ENCODE peak calls at places on chromosome 18, in four cellular contexts. One of them, this sample, is unnamed.

GRCh38 chr18:12405066-12405465 is 2.7 kb upstream of the PRELID3A start:
- DNase-seq in H1: no peak
- DNase-seq in GM12878: no peak
- DNase-seq in HepG2: no peak
- DNase-seq in this sample: no peak

GRCh38 chr18:48412339-48412929 is 3.3 kb upstream of the ZBTB7C start:
- DNase-seq in GM12878: no peak
- DNase-seq in H1: no peak
- DNase-seq in HepG2: peak; percentile 56
- DNase-seq in this sample: no peak

GRCh38 chr18:26468931-26469340 is 79.4 kb downstream of the KCTD1 start:
- DNase-seq in HepG2: peak; percentile 36
- DNase-seq in GM12878: no peak
- DNase-seq in H1: peak; percentile 73
- DNase-seq in this sample: no peak

GRCh38 chr18:12458761-12459160 is 51.0 kb downstream of the PRELID3A start:
- DNase-seq in HepG2: peak; percentile 6
- DNase-seq in H1: no peak
- DNase-seq in GM12878: no peak
- DNase-seq in this sample: no peak

GRCh38 chr18:28045176-28045810 is 131.6 kb downstream of the CDH2 start:
- DNase-seq in HepG2: no peak
- DNase-seq in GM12878: no peak
- DNase-seq in H1: no peak
- DNase-seq in this sample: no peak

GRCh38 chr18:12470382-12471090 is 62.8 kb downstream of the PRELID3A start:
- DNase-seq in HepG2: no peak
- DNase-seq in H1: no peak
- DNase-seq in GM12878: no peak
- DNase-seq in this sample: no peak

GRCh38 chr18:30582078-30582477 is 460.5 kb downstream of the DSC3 start:
- DNase-seq in H1: no peak
- DNase-seq in HepG2: no peak
- DNase-seq in GM12878: no peak
- DNase-seq in this sample: no peak

GRCh38 chr18:79544386-79544963 is 135.1 kb upstream of the CTDP1 start:
- DNase-seq in HepG2: no peak
- DNase-seq in GM12878: no peak
- DNase-seq in H1: no peak
- DNase-seq in this sample: no peak

GRCh38 chr18:38290229-38290628 is 724.6 kb upstream of the CELF4 start:
- DNase-seq in H1: no peak
- DNase-seq in HepG2: no peak
- DNase-seq in GM12878: no peak
- DNase-seq in this sample: no peak

GRCh38 chr18:79953921-79954651 is 2.6 kb upstream of the SLC66A2 start:
- DNase-seq in GM12878: no peak
- DNase-seq in H1: no peak
- DNase-seq in HepG2: no peak
- DNase-seq in this sample: no peak

GRCh38 chr18:32899819-32900218 is 127.0 kb upstream of the KLHL14 start:
- DNase-seq in HepG2: peak; percentile 19
- DNase-seq in GM12878: no peak
- DNase-seq in H1: no peak
- DNase-seq in this sample: no peak

GRCh38 chr18:74745658-74746403 is 148.2 kb downstream of the ZNF407 start:
- DNase-seq in GM12878: no peak
- DNase-seq in H1: no peak
- DNase-seq in HepG2: peak; percentile 15
- DNase-seq in this sample: no peak

GRCh38 chr18:22932885-22933205 is 283 bp upstream of the RBBP8 start:
- DNase-seq in H1: no peak
- DNase-seq in GM12878: no peak
- DNase-seq in HepG2: no peak
- DNase-seq in this sample: no peak

GRCh38 chr18:79553154-79553553 is 126.4 kb upstream of the CTDP1 start:
- DNase-seq in HepG2: no peak
- DNase-seq in GM12878: no peak
- DNase-seq in H1: no peak
- DNase-seq in this sample: no peak

GRCh38 chr18:58241877-58242276 is 197.9 kb downstream of the NEDD4L start:
- DNase-seq in HepG2: no peak
- DNase-seq in H1: no peak
- DNase-seq in GM12878: no peak
- DNase-seq in this sample: no peak

GRCh38 chr18:32891797-32892196 is 119.0 kb upstream of the KLHL14 start:
- DNase-seq in HepG2: peak; percentile 11
- DNase-seq in H1: no peak
- DNase-seq in GM12878: no peak
- DNase-seq in this sample: no peak

GRCh38 chr18:58535340-58536186 is 93.3 kb downstream of the ALPK2 start:
- DNase-seq in GM12878: peak; percentile 99
- DNase-seq in H1: no peak
- DNase-seq in HepG2: no peak
- DNase-seq in this sample: no peak

GRCh38 chr18:12749136-12749535 is 46.3 kb downstream of the PSMG2 start:
- DNase-seq in GM12878: no peak
- DNase-seq in HepG2: no peak
- DNase-seq in H1: no peak
- DNase-seq in this sample: no peak

GRCh38 chr18:48340502-48340901 is 68.7 kb downstream of the ZBTB7C start:
- DNase-seq in H1: no peak
- DNase-seq in HepG2: no peak
- DNase-seq in GM12878: no peak
- DNase-seq in this sample: no peak

GRCh38 chr18:32389868-32390267 is 80.8 kb downstream of the GAREM1 start:
- DNase-seq in GM12878: no peak
- DNase-seq in HepG2: no peak
- DNase-seq in H1: no peak
- DNase-seq in this sample: no peak

GRCh38 chr18:33210575-33211189 is 229.8 kb downstream of the CCDC178 start:
- DNase-seq in HepG2: peak; percentile 3
- DNase-seq in H1: no peak
- DNase-seq in GM12878: no peak
- DNase-seq in this sample: peak; percentile 18

GRCh38 chr18:74069178-74070050 is 78.2 kb downstream of the FBXO15 start:
- DNase-seq in GM12878: no peak
- DNase-seq in H1: no peak
- DNase-seq in HepG2: no peak
- DNase-seq in this sample: no peak

GRCh38 chr18:80148316-80149199 is 39.5 kb downstream of the ADNP2 start:
- DNase-seq in H1: no peak
- DNase-seq in HepG2: no peak
- DNase-seq in GM12878: no peak
- DNase-seq in this sample: no peak

GRCh38 chr18:3824101-3824500 is 374.1 kb downstream of the TGIF1 start:
- DNase-seq in H1: no peak
- DNase-seq in GM12878: no peak
- DNase-seq in HepG2: no peak
- DNase-seq in this sample: no peak

GRCh38 chr18:140670-141266 is 17.6 kb upstream of the USP14 start:
- DNase-seq in GM12878: no peak
- DNase-seq in H1: no peak
- DNase-seq in HepG2: no peak
- DNase-seq in this sample: no peak

GRCh38 chr18:137327-137726 is 21.0 kb upstream of the USP14 start:
- DNase-seq in HepG2: no peak
- DNase-seq in GM12878: no peak
- DNase-seq in H1: no peak
- DNase-seq in this sample: no peak

GRCh38 chr18:135045-135444 is 23.3 kb upstream of the USP14 start:
- DNase-seq in HepG2: no peak
- DNase-seq in GM12878: no peak
- DNase-seq in H1: no peak
- DNase-seq in this sample: no peak

GRCh38 chr18:136433-136832 is 21.9 kb upstream of the USP14 start:
- DNase-seq in HepG2: peak; percentile 54
- DNase-seq in H1: no peak
- DNase-seq in GM12878: no peak
- DNase-seq in this sample: no peak
- TF ChIP-seq SUZ12 in HepG2: no peak
- TF ChIP-seq SUZ12 in H1: no peak
- TF ChIP-seq SUZ12 in GM12878: no peak
- TF ChIP-seq SUZ12 in this sample: no peak

GRCh38 chr18:62744076-62744705 is 28.9 kb downstream of the PHLPP1 start:
- DNase-seq in GM12878: no peak
- DNase-seq in HepG2: peak; percentile 33
- DNase-seq in H1: no peak
- DNase-seq in this sample: no peak
- TF ChIP-seq YY1 in GM12878: no peak
- TF ChIP-seq YY1 in HepG2: no peak
- TF ChIP-seq YY1 in H1: no peak
- TF ChIP-seq YY1 in this sample: no peak

GRCh38 chr18:69996417-69996816 is 48.7 kb upstream of the CD226 start:
- DNase-seq in GM12878: no peak
- DNase-seq in H1: no peak
- DNase-seq in HepG2: no peak
- DNase-seq in this sample: no peak
- H3K9ac ChIP-seq in GM12878: no peak overlapping the region
- H3K9ac ChIP-seq in H1: no peak overlapping the region
- H3K9ac ChIP-seq in HepG2: no peak overlapping the region
- H3K9ac ChIP-seq in this sample: no peak overlapping the region

GRCh38 chr18:8424917-8425725 is 184.1 kb upstream of the RAB12 start:
- DNase-seq in H1: no peak
- DNase-seq in GM12878: no peak
- DNase-seq in HepG2: peak; percentile 13
- DNase-seq in this sample: no peak
- TF ChIP-seq SUZ12 in H1: no peak
- TF ChIP-seq SUZ12 in GM12878: no peak
- TF ChIP-seq SUZ12 in HepG2: no peak
- TF ChIP-seq SUZ12 in this sample: no peak

GRCh38 chr18:59660976-59661743 is 36.1 kb downstream of the CCBE1 start:
- DNase-seq in HepG2: no peak
- DNase-seq in GM12878: no peak
- DNase-seq in H1: no peak
- DNase-seq in this sample: no peak

GRCh38 chr18:59664329-59664728 is 32.9 kb downstream of the CCBE1 start:
- DNase-seq in H1: no peak
- DNase-seq in HepG2: no peak
- DNase-seq in GM12878: no peak
- DNase-seq in this sample: no peak

GRCh38 chr18:59663096-59663495 is 34.1 kb downstream of the CCBE1 start:
- DNase-seq in H1: no peak
- DNase-seq in GM12878: no peak
- DNase-seq in HepG2: no peak
- DNase-seq in this sample: no peak

GRCh38 chr18:59660398-59660797 is 36.8 kb downstream of the CCBE1 start:
- DNase-seq in HepG2: no peak
- DNase-seq in H1: no peak
- DNase-seq in GM12878: no peak
- DNase-seq in this sample: no peak

DNA sequence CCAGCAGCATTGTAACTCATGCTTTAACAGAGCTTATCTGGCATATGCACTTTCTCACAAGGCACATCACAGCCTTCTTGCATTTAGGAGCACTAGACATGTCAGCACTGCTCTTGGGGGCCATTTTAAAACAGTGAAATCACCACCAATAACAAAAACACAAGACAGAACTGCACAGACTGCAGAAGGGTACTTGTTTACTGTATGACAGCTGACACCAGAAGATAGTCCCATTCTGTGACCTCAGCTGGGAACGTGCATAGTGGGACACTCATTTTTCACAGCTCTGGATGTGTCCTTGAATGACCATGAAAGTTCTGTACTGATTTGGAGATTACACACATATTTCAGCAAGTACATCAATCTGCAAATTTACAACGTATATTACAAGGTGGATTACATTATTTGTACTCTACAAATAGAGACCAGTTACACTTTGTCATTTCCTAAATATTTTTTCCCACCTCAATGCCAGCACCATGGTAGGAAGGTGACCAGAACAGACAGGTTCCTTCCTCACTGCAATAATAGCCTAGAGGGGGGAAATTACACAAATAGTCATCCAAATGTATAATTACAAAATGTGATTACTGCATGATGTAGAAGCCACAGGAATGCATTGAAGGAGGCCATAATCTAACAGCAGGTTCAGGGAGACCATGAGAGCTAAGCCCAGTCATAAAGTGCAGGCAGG is 35.1 kb downstream of the CCBE1 start:
- DNase-seq in HepG2: no peak
- DNase-seq in GM12878: no peak
- DNase-seq in H1: no peak
- DNase-seq in this sample: no peak
- TF ChIP-seq YY1 in HepG2: no peak
- TF ChIP-seq YY1 in GM12878: no peak
- TF ChIP-seq YY1 in H1: no peak
- TF ChIP-seq YY1 in this sample: no peak

GRCh38 chr18:24731981-24732380 is 271.5 kb downstream of the HRH4 start:
- DNase-seq in HepG2: no peak
- DNase-seq in H1: no peak
- DNase-seq in GM12878: no peak
- DNase-seq in this sample: no peak

GRCh38 chr18:24727685-24728084 is 267.2 kb downstream of the HRH4 start:
- DNase-seq in H1: peak; percentile 51
- DNase-seq in GM12878: no peak
- DNase-seq in HepG2: no peak
- DNase-seq in this sample: no peak

GRCh38 chr18:24725644-24726043 is 265.2 kb downstream of the HRH4 start:
- DNase-seq in HepG2: no peak
- DNase-seq in GM12878: no peak
- DNase-seq in H1: no peak
- DNase-seq in this sample: no peak

GRCh38 chr18:24731158-24731557 is 270.7 kb downstream of the HRH4 start:
- DNase-seq in H1: no peak
- DNase-seq in GM12878: no peak
- DNase-seq in HepG2: no peak
- DNase-seq in this sample: no peak

GRCh38 chr18:24726727-24727539 is 266.5 kb downstream of the HRH4 start:
- DNase-seq in HepG2: peak; percentile 45
- DNase-seq in GM12878: no peak
- DNase-seq in H1: peak; percentile 71
- DNase-seq in this sample: peak; percentile 65
- H3K9ac ChIP-seq in HepG2: no peak overlapping the region
- H3K9ac ChIP-seq in GM12878: no peak overlapping the region
- H3K9ac ChIP-seq in H1: no peak overlapping the region
- H3K9ac ChIP-seq in this sample: no peak overlapping the region

This sample was measured in NT2/D1.